ENCODE peak calls at places on chromosomes 16 and 17, in six cellular contexts. D, J, U, X, R and B are unnamed samples.
A peak's percentile ranks its signal among the peaks of the same experiment; 100 is the strongest.

GRCh38 chr16:30356401-30357084 is 1.4 kb upstream of the CD2BP2 start:
- DNase-seq in X (no peak), D (no peak), J (no peak), R (no peak), U (no peak), B (no peak)

GRCh38 chr16:2280461-2280860 is 12.5 kb upstream of the RNPS1 start:
- DNase-seq in U (no peak), J (no peak), D (no peak), R (no peak), X (no peak), B (no peak)

GRCh38 chr17:40122944-40123810 is 1.4 kb downstream of the MSL1 start:
- DNase-seq in D (peak; percentile 46), U (peak; percentile 66), X (peak; percentile 53), R (peak; percentile 60), J (no peak), B (no peak)

GRCh38 chr16:8887952-8888560 is 5.9 kb downstream of the LITAFD start:
- DNase-seq in X (peak; percentile 81), D (peak; percentile 42), U (peak; percentile 55), R (no peak), J (no peak), B (no peak)

GRCh38 chr17:44361292-44362055 is 2.2 kb downstream of the FAM171A2 start:
- DNase-seq in U (no peak), X (no peak), R (no peak), D (no peak), J (no peak), B (no peak)

GRCh38 chr16:9077001-9077809 is 14.2 kb upstream of the HAPSTR1 start:
- DNase-seq in X (no peak), J (no peak), D (peak; percentile 67), R (peak; percentile 59), U (no peak), B (no peak)

GRCh38 chr16:15770107-15770506 is 86.7 kb downstream of the MYH11 start:
- DNase-seq in R (no peak), U (no peak), J (no peak), D (no peak), X (no peak), B (no peak)

GRCh38 chr17:80796430-80796861 is 195.2 kb upstream of the CHMP6 start:
- DNase-seq in X (no peak), R (no peak), D (no peak), J (no peak), U (no peak), B (no peak)

GRCh38 chr17:81028506-81028858 is 6.5 kb upstream of the BAIAP2 start:
- DNase-seq in X (no peak), D (no peak), R (no peak), U (no peak), J (no peak), B (no peak)

GRCh38 chr17:59839646-59840328 is 53.0 kb downstream of the TUBD1 start:
- DNase-seq in R (no peak), J (no peak), U (no peak), D (peak; percentile 59), X (no peak), B (no peak)

GRCh38 chr17:59840329-59840907 is 52.3 kb downstream of the TUBD1 start:
- DNase-seq in R (no peak), D (peak; percentile 65), J (no peak), U (no peak), X (no peak), B (no peak)

GRCh38 chr17:59837362-59838195 is 55.2 kb downstream of the TUBD1 start:
- DNase-seq in D (peak; percentile 100), X (no peak), R (peak; percentile 86), U (no peak), J (peak; percentile 53), B (peak; percentile 31)

GRCh38 chr17:59840908-59841666 is 51.7 kb downstream of the TUBD1 start:
- DNase-seq in D (peak; percentile 71), J (no peak), X (no peak), R (no peak), U (no peak), B (no peak)

GRCh38 chr17:59838196-59838911 is 54.4 kb downstream of the TUBD1 start:
- DNase-seq in R (no peak), U (no peak), X (no peak), D (peak; percentile 71), J (no peak), B (no peak)
- TF ChIP-seq CTCF in R (no peak), U (no peak), X (no peak), D (no peak), J (no peak), B (no peak)

GRCh38 chr17:29846298-29846697 is 83.7 kb downstream of the SSH2 start:
- DNase-seq in J (no peak), X (no peak), R (no peak), D (no peak), U (no peak), B (no peak)

GRCh38 chr17:29847118-29847517 is 82.9 kb downstream of the SSH2 start:
- DNase-seq in J (no peak), U (no peak), X (no peak), R (no peak), D (no peak), B (no peak)

GRCh38 chr17:29847527-29847931 is 82.5 kb downstream of the SSH2 start:
- DNase-seq in U (no peak), D (no peak), J (no peak), X (no peak), R (no peak), B (no peak)

GRCh38 chr17:29840884-29841283 is 89.1 kb downstream of the SSH2 start:
- DNase-seq in D (peak; percentile 42), U (no peak), J (no peak), X (no peak), R (no peak), B (no peak)

GRCh38 chr17:29844339-29845048 is 85.5 kb downstream of the SSH2 start:
- DNase-seq in R (no peak), J (no peak), D (peak; percentile 22), U (no peak), X (no peak), B (no peak)
- TF ChIP-seq CTCF in R (no peak), J (no peak), D (no peak), U (no peak), X (no peak), B (no peak)

DNA sequence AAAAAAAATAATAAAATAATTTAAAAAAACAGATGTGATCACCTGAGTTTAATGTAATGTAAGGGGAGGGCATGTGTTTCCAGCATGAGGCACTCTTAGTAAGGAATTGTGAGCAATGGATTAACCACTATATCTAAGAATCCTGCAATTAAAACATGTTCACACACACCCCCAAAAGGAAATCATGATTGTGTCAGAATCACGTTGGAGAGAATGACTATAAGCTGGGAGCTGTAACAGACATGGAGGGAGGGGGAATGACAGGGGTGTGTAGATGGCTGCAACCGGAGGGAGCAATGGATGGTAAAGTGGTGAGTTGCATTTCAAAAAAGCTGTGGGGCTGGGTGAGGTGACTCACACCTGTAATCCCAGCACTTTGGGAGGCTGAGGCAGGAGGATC is 13.6 kb upstream of the CCL22 start:
- DNase-seq in X (no peak), J (no peak), R (no peak), U (no peak), D (no peak), B (no peak)
- TF ChIP-seq CTCF in X (no peak), J (no peak), R (no peak), U (no peak), D (no peak), B (no peak)

GRCh38 chr17:66849851-66850580 is 15.1 kb downstream of the CACNG5 start:
- DNase-seq in J (no peak), U (no peak), X (no peak), D (no peak), R (no peak), B (no peak)

GRCh38 chr17:66850692-66851091 is 15.8 kb downstream of the CACNG5 start:
- DNase-seq in D (no peak), U (no peak), J (no peak), X (no peak), R (no peak), B (no peak)

GRCh38 chr17:66858182-66859083 is 23.5 kb downstream of the CACNG5 start:
- DNase-seq in U (no peak), R (no peak), J (no peak), X (no peak), D (no peak), B (no peak)

GRCh38 chr17:66860204-66860603 is 25.3 kb downstream of the CACNG5 start:
- DNase-seq in U (no peak), R (no peak), D (no peak), J (no peak), X (no peak), B (no peak)

DNA sequence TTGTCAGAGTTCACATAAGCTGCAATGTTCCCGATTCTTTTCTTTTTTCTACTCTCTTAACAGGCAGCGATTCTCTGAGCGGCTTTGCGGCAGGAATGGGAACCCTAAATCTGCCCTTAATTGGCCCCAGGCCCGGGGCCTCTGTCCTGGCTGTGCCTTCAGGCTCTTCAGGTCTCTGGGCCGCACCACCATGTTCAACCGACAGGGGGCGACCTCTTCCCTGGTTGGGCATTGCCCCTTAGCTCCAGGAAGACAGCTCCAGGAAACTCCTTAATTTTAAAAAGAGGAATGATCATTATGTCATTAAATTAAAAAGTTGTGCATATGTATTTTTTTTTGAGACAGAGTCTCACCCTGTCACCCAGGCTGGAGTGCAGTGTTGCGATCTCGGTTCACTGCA is 20.3 kb downstream of the CACNG5 start:
- DNase-seq in R (no peak), X (no peak), U (no peak), D (no peak), J (no peak), B (no peak)
- TF ChIP-seq CTCF in R (peak; percentile 21), X (no peak), U (no peak), D (peak; percentile 33), J (no peak), B (peak; percentile 45)

DNA sequence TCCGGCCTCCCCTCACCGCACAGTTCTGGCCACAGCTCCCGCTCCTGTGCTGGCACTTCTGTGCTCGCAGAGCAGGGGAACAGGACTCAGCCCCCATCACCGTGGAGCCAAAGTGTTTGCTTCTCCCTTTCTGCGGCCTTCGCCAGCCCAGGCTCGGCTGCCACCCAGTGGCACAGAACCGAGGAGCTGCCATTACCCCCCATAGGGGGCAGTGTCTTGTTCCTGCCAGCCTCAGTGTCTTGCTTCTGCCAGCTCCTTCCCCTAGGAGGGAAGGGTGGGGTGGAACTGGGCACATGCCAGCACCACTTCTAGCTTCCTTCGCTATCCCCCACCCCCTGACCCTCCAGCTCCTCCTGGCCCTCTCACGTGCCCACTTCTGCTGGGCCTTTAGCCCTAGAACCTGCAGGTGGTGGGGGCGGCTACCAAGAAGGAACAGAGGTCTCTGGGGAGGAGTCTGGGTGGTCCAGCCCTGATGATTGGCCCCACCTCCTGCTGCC is 645 bp upstream of the ELMO3 start:
- DNase-seq in X (no peak), J (no peak), U (peak; percentile 79), D (peak; percentile 41), R (peak; percentile 81), B (no peak)
- TF ChIP-seq CTCF in X (peak; percentile 17), J (peak; percentile 74), U (no peak), D (peak; percentile 85), R (peak; percentile 61), B (no peak)